ENCODE peak calls at places on chromosomes 3 and 15, in ten cellular contexts. One of them, this sample, is unnamed.

GRCh38 chr3:147945968-147946519 is 536.9 kb downstream of the ZIC1 start:
- DNase-seq in breast epithelium: no peak
- DNase-seq in cardiac muscle cell: peak
- DNase-seq in psoas muscle: peak
- DNase-seq in OCI-LY7: no peak
- DNase-seq in PC-9: peak
- DNase-seq in H9: peak
- DNase-seq in suprapubic skin: no peak
- DNase-seq in CD8-positive, alpha-beta memory T cell: no peak
- DNase-seq in CD8-positive, alpha-beta T cell: no peak
- DNase-seq in this sample: no peak

GRCh38 chr15:77063249-77063648 is 7.7 kb downstream of the TSPAN3 start:
- DNase-seq in OCI-LY7: no peak
- DNase-seq in cardiac muscle cell: no peak
- DNase-seq in psoas muscle: no peak
- DNase-seq in CD8-positive, alpha-beta memory T cell: no peak
- DNase-seq in suprapubic skin: no peak
- DNase-seq in breast epithelium: no peak
- DNase-seq in H9: no peak
- DNase-seq in PC-9: no peak
- DNase-seq in CD8-positive, alpha-beta T cell: no peak
- DNase-seq in this sample: no peak

GRCh38 chr3:172903642-172904041 is 153.1 kb downstream of the ECT2 start:
- DNase-seq in cardiac muscle cell: no peak
- DNase-seq in breast epithelium: no peak
- DNase-seq in OCI-LY7: no peak
- DNase-seq in PC-9: no peak
- DNase-seq in CD8-positive, alpha-beta memory T cell: no peak
- DNase-seq in H9: no peak
- DNase-seq in CD8-positive, alpha-beta T cell: no peak
- DNase-seq in psoas muscle: no peak
- DNase-seq in suprapubic skin: no peak
- DNase-seq in this sample: no peak

GRCh38 chr3:81352867-81353266 is 408.6 kb downstream of the GBE1 start:
- DNase-seq in CD8-positive, alpha-beta T cell: no peak
- DNase-seq in cardiac muscle cell: peak
- DNase-seq in breast epithelium: no peak
- DNase-seq in H9: peak
- DNase-seq in OCI-LY7: no peak
- DNase-seq in CD8-positive, alpha-beta memory T cell: no peak
- DNase-seq in PC-9: peak
- DNase-seq in suprapubic skin: no peak
- DNase-seq in psoas muscle: no peak
- DNase-seq in this sample: no peak

GRCh38 chr3:48268936-48269551 is 28.1 kb downstream of the ZNF589 start:
- DNase-seq in breast epithelium: no peak
- DNase-seq in OCI-LY7: no peak
- DNase-seq in CD8-positive, alpha-beta T cell: no peak
- DNase-seq in psoas muscle: no peak
- DNase-seq in cardiac muscle cell: peak
- DNase-seq in PC-9: no peak
- DNase-seq in suprapubic skin: no peak
- DNase-seq in H9: no peak
- DNase-seq in CD8-positive, alpha-beta memory T cell: no peak
- DNase-seq in this sample: no peak

GRCh38 chr15:41334293-41335120 is 1.8 kb downstream of the NUSAP1 start:
- DNase-seq in CD8-positive, alpha-beta memory T cell: no peak
- DNase-seq in cardiac muscle cell: no peak
- DNase-seq in OCI-LY7: peak
- DNase-seq in suprapubic skin: peak
- DNase-seq in PC-9: no peak
- DNase-seq in psoas muscle: no peak
- DNase-seq in breast epithelium: no peak
- DNase-seq in H9: no peak
- DNase-seq in CD8-positive, alpha-beta T cell: no peak
- DNase-seq in this sample: no peak

GRCh38 chr15:89674526-89674925 is 4.6 kb downstream of the PLIN1 start:
- DNase-seq in OCI-LY7: no peak
- DNase-seq in CD8-positive, alpha-beta T cell: no peak
- DNase-seq in H9: no peak
- DNase-seq in suprapubic skin: no peak
- DNase-seq in CD8-positive, alpha-beta memory T cell: no peak
- DNase-seq in cardiac muscle cell: no peak
- DNase-seq in psoas muscle: no peak
- DNase-seq in PC-9: no peak
- DNase-seq in breast epithelium: no peak
- DNase-seq in this sample: no peak

GRCh38 chr3:81744366-81744765 is 17.1 kb downstream of the GBE1 start:
- DNase-seq in breast epithelium: no peak
- DNase-seq in PC-9: no peak
- DNase-seq in psoas muscle: no peak
- DNase-seq in cardiac muscle cell: peak
- DNase-seq in OCI-LY7: no peak
- DNase-seq in CD8-positive, alpha-beta T cell: no peak
- DNase-seq in H9: no peak
- DNase-seq in CD8-positive, alpha-beta memory T cell: no peak
- DNase-seq in suprapubic skin: no peak
- DNase-seq in this sample: no peak

GRCh38 chr15:58330836-58331561 is 100.8 kb upstream of the LIPC start:
- DNase-seq in PC-9: peak
- DNase-seq in CD8-positive, alpha-beta memory T cell: no peak
- DNase-seq in OCI-LY7: peak
- DNase-seq in suprapubic skin: no peak
- DNase-seq in CD8-positive, alpha-beta T cell: no peak
- DNase-seq in breast epithelium: no peak
- DNase-seq in psoas muscle: no peak
- DNase-seq in cardiac muscle cell: peak
- DNase-seq in H9: no peak
- DNase-seq in this sample: no peak

DNA sequence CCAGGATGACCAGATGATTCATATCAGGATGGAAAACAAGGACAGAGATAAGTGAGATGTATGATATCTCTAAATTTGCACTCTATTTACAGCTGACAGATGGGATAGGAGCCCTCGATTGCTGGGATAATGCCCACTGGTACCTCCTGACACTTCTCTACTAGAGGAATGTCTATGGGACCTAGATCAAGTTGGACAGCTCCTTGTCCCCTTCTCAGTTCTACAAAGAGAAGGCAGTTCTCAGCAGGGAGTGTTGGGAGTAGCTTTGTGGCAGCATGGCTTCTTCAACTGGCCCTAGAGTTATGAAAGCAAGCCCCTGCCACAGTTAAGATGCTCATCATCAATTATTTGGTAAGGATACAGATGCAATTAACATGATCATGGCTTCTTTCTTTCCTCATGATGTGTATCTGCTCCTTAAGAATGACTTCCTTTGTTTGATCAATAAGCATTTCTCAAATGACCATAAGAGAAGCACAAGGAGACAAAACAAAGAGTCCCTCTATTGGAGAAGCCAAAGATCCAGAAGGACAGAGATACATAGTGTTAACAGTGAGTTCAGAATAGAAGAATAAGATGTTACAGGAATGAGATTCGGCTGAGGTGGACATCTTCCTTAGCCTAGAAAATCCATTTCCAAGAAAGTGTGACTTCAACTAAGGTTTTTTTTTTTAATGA is 481.3 kb downstream of the NAALADL2 start:
- DNase-seq in CD8-positive, alpha-beta memory T cell: no peak
- DNase-seq in psoas muscle: no peak
- DNase-seq in CD8-positive, alpha-beta T cell: no peak
- DNase-seq in suprapubic skin: no peak
- DNase-seq in breast epithelium: no peak
- DNase-seq in cardiac muscle cell: no peak
- DNase-seq in H9: no peak
- DNase-seq in OCI-LY7: no peak
- DNase-seq in PC-9: no peak
- DNase-seq in this sample: no peak
- H3K27ac ChIP-seq in CD8-positive, alpha-beta memory T cell: no peak
- H3K27ac ChIP-seq in psoas muscle: no peak
- H3K27ac ChIP-seq in CD8-positive, alpha-beta T cell: no peak
- H3K27ac ChIP-seq in suprapubic skin: no peak
- H3K27ac ChIP-seq in breast epithelium: no peak
- H3K27ac ChIP-seq in cardiac muscle cell: no peak
- H3K27ac ChIP-seq in H9: no peak
- H3K27ac ChIP-seq in OCI-LY7: no peak
- H3K27ac ChIP-seq in PC-9: no peak
- H3K27ac ChIP-seq in this sample: no peak

GRCh38 chr15:90681480-90681879 is 35.7 kb upstream of the BLM start:
- DNase-seq in PC-9: peak
- DNase-seq in cardiac muscle cell: peak
- DNase-seq in CD8-positive, alpha-beta memory T cell: no peak
- DNase-seq in CD8-positive, alpha-beta T cell: no peak
- DNase-seq in psoas muscle: no peak
- DNase-seq in OCI-LY7: no peak
- DNase-seq in H9: no peak
- DNase-seq in breast epithelium: no peak
- DNase-seq in suprapubic skin: no peak
- DNase-seq in this sample: peak
- H3K27ac ChIP-seq in PC-9: no peak
- H3K27ac ChIP-seq in cardiac muscle cell: no peak
- H3K27ac ChIP-seq in CD8-positive, alpha-beta memory T cell: no peak
- H3K27ac ChIP-seq in CD8-positive, alpha-beta T cell: no peak
- H3K27ac ChIP-seq in psoas muscle: peak
- H3K27ac ChIP-seq in OCI-LY7: no peak
- H3K27ac ChIP-seq in H9: no peak
- H3K27ac ChIP-seq in breast epithelium: peak
- H3K27ac ChIP-seq in suprapubic skin: peak
- H3K27ac ChIP-seq in this sample: no peak

GRCh38 chr3:5006755-5007202 is 27.5 kb downstream of the BHLHE40 start:
- DNase-seq in OCI-LY7: peak
- DNase-seq in suprapubic skin: peak
- DNase-seq in PC-9: no peak
- DNase-seq in cardiac muscle cell: no peak
- DNase-seq in psoas muscle: no peak
- DNase-seq in H9: no peak
- DNase-seq in CD8-positive, alpha-beta memory T cell: peak
- DNase-seq in breast epithelium: no peak
- DNase-seq in CD8-positive, alpha-beta T cell: no peak
- DNase-seq in this sample: no peak

GRCh38 chr3:5002871-5003247 is 23.6 kb downstream of the BHLHE40 start:
- DNase-seq in CD8-positive, alpha-beta memory T cell: no peak
- DNase-seq in OCI-LY7: no peak
- DNase-seq in CD8-positive, alpha-beta T cell: no peak
- DNase-seq in H9: no peak
- DNase-seq in psoas muscle: no peak
- DNase-seq in suprapubic skin: no peak
- DNase-seq in cardiac muscle cell: no peak
- DNase-seq in breast epithelium: no peak
- DNase-seq in PC-9: no peak
- DNase-seq in this sample: no peak

GRCh38 chr3:5002174-5002870 is 23.1 kb downstream of the BHLHE40 start:
- DNase-seq in suprapubic skin: peak
- DNase-seq in breast epithelium: no peak
- DNase-seq in cardiac muscle cell: no peak
- DNase-seq in PC-9: no peak
- DNase-seq in CD8-positive, alpha-beta memory T cell: peak
- DNase-seq in OCI-LY7: no peak
- DNase-seq in H9: no peak
- DNase-seq in CD8-positive, alpha-beta T cell: no peak
- DNase-seq in psoas muscle: no peak
- DNase-seq in this sample: no peak

GRCh38 chr3:5005367-5005766 is 26.1 kb downstream of the BHLHE40 start:
- DNase-seq in PC-9: no peak
- DNase-seq in CD8-positive, alpha-beta T cell: no peak
- DNase-seq in CD8-positive, alpha-beta memory T cell: no peak
- DNase-seq in psoas muscle: no peak
- DNase-seq in breast epithelium: no peak
- DNase-seq in H9: no peak
- DNase-seq in cardiac muscle cell: no peak
- DNase-seq in suprapubic skin: peak
- DNase-seq in OCI-LY7: no peak
- DNase-seq in this sample: no peak

DNA sequence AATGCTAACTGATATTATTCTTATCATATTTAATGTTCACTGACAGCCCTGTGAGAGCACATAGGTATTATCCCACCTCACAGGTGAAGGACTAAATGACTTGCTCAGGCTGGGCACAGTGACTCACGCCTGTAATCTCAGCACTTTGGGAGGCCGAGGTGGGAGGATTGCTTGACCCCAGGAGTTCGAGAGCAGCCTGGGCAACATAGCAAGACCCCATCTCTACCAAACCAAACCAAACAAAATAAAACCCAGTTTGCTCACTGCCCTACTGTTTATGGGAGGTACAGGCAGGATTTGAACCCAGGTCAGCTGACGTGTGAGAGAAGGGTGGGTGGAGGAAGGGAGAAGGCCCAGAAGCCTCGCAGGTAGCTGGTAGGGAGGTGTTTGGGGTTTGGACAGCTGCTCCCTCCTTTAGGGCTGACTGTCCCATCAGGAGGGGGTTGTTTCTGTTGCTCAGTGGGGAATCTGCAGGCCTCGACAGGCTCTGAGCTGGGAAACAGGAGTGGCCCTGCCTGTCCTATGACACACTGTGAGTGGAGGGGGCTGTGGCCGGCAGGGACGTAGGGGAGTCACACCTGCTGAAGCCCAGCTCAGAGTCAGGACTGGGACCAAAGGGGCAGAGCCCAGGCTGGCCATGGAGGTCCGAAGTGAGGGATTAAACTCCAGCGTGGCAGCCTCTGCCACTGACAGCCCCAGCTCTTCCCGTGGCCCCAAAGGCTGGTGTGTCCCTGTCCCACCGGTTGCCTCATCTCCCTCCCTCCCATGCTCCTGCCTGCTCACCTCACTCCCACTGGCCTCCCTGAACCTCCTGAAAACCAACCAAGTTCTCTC is 25.3 kb downstream of the BHLHE40 start:
- DNase-seq in psoas muscle: no peak
- DNase-seq in H9: no peak
- DNase-seq in CD8-positive, alpha-beta T cell: no peak
- DNase-seq in breast epithelium: no peak
- DNase-seq in CD8-positive, alpha-beta memory T cell: no peak
- DNase-seq in suprapubic skin: peak
- DNase-seq in cardiac muscle cell: no peak
- DNase-seq in PC-9: no peak
- DNase-seq in OCI-LY7: no peak
- DNase-seq in this sample: no peak
- H3K27ac ChIP-seq in psoas muscle: no peak
- H3K27ac ChIP-seq in H9: no peak
- H3K27ac ChIP-seq in CD8-positive, alpha-beta T cell: no peak
- H3K27ac ChIP-seq in breast epithelium: no peak
- H3K27ac ChIP-seq in CD8-positive, alpha-beta memory T cell: no peak
- H3K27ac ChIP-seq in suprapubic skin: no peak
- H3K27ac ChIP-seq in cardiac muscle cell: no peak
- H3K27ac ChIP-seq in PC-9: no peak
- H3K27ac ChIP-seq in OCI-LY7: no peak
- H3K27ac ChIP-seq in this sample: no peak

DNA sequence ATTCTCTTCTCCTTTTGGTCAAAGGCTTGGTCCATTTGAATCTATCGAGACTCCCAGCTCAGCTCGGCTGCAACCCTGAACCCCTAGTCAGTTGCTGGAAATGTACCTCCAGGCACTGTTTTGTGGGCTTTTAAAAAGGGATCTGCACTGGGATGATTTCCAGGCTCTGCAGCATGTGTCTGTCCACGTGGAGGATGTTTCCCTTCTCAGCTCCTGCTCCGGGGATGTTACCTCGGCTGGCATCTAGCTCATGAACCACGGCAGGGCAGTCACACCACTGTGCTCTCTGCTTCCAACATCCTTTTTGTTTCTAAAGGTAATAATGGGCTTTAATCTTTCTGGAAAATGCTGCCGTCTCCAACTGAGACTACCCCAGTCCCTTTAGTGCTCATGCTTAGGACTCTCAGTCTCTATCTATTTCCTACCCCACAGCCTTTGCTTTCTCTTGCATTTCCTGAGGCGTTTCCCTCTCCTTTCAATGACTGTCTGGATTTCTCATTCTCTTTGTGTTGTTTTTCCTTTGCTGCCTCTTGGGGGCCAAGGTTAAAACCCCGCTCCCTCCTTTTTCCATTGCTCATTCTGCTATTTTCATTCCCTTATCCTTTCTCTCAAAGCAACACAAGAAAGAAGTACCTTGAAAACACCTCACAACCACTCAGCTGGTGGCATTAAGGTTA is 42.9 kb upstream of the AKAP13 start:
- DNase-seq in cardiac muscle cell: no peak
- DNase-seq in breast epithelium: no peak
- DNase-seq in CD8-positive, alpha-beta memory T cell: no peak
- DNase-seq in psoas muscle: no peak
- DNase-seq in H9: no peak
- DNase-seq in PC-9: no peak
- DNase-seq in suprapubic skin: no peak
- DNase-seq in OCI-LY7: no peak
- DNase-seq in CD8-positive, alpha-beta T cell: no peak
- DNase-seq in this sample: no peak
- H3K27ac ChIP-seq in cardiac muscle cell: peak
- H3K27ac ChIP-seq in breast epithelium: no peak
- H3K27ac ChIP-seq in CD8-positive, alpha-beta memory T cell: no peak
- H3K27ac ChIP-seq in psoas muscle: peak
- H3K27ac ChIP-seq in H9: no peak
- H3K27ac ChIP-seq in PC-9: no peak
- H3K27ac ChIP-seq in suprapubic skin: no peak
- H3K27ac ChIP-seq in OCI-LY7: no peak
- H3K27ac ChIP-seq in CD8-positive, alpha-beta T cell: no peak
- H3K27ac ChIP-seq in this sample: no peak

This sample was measured in aorta.